ENCODE peak calls at places on chromosomes 7 and 10, in five cellular contexts. One of them, this sample, is unnamed.

GRCh38 chr10:97726636-97727178 is 10.2 kb upstream of the ZFYVE27 start:
- DNase-seq in stomach: no peak
- DNase-seq in SK-N-SH: no peak
- DNase-seq in HCT116: no peak
- DNase-seq in suprapubic skin: no peak
- DNase-seq in this sample: no peak

GRCh38 chr7:24879281-24879680 is 100.7 kb downstream of the OSBPL3 start:
- DNase-seq in stomach: no peak
- DNase-seq in suprapubic skin: no peak
- DNase-seq in SK-N-SH: no peak
- DNase-seq in HCT116: no peak
- DNase-seq in this sample: no peak

GRCh38 chr10:1036341-1036791 is 10.7 kb upstream of the IDI2 start:
- DNase-seq in suprapubic skin: no peak
- DNase-seq in stomach: no peak
- DNase-seq in HCT116: no peak
- DNase-seq in SK-N-SH: no peak
- DNase-seq in this sample: no peak

GRCh38 chr7:128236924-128237586 is 4.0 kb upstream of the LEP start:
- DNase-seq in SK-N-SH: no peak
- DNase-seq in suprapubic skin: no peak
- DNase-seq in HCT116: no peak
- DNase-seq in stomach: no peak
- DNase-seq in this sample: no peak

GRCh38 chr7:118872568-118872967 is 648.1 kb downstream of the ANKRD7 start:
- DNase-seq in suprapubic skin: no peak
- DNase-seq in stomach: no peak
- DNase-seq in HCT116: peak
- DNase-seq in SK-N-SH: no peak
- DNase-seq in this sample: no peak

GRCh38 chr10:31261502-31262311 is 57.3 kb upstream of the ZEB1 start:
- DNase-seq in HCT116: no peak
- DNase-seq in SK-N-SH: no peak
- DNase-seq in suprapubic skin: no peak
- DNase-seq in stomach: no peak
- DNase-seq in this sample: no peak

GRCh38 chr10:5971315-5971832 is 6.0 kb downstream of the IL15RA start:
- DNase-seq in stomach: peak
- DNase-seq in SK-N-SH: no peak
- DNase-seq in suprapubic skin: peak
- DNase-seq in HCT116: no peak
- DNase-seq in this sample: no peak

GRCh38 chr7:23787272-23787671 is 77.3 kb downstream of the STK31 start:
- DNase-seq in HCT116: no peak
- DNase-seq in suprapubic skin: no peak
- DNase-seq in SK-N-SH: no peak
- DNase-seq in stomach: no peak
- DNase-seq in this sample: no peak

GRCh38 chr7:91287685-91288084 is 23.5 kb downstream of the FZD1 start:
- DNase-seq in HCT116: no peak
- DNase-seq in stomach: no peak
- DNase-seq in SK-N-SH: no peak
- DNase-seq in suprapubic skin: no peak
- DNase-seq in this sample: no peak

GRCh38 chr10:79245539-79246208 is 101.6 kb upstream of the PPIF start:
- DNase-seq in SK-N-SH: no peak
- DNase-seq in HCT116: no peak
- DNase-seq in stomach: no peak
- DNase-seq in suprapubic skin: no peak
- DNase-seq in this sample: no peak
- TF ChIP-seq POLR2AphosphoS5 in SK-N-SH: no peak
- TF ChIP-seq POLR2AphosphoS5 in HCT116: no peak
- TF ChIP-seq POLR2AphosphoS5 in stomach: no peak
- TF ChIP-seq POLR2AphosphoS5 in suprapubic skin: no peak
- TF ChIP-seq POLR2AphosphoS5 in this sample: no peak

GRCh38 chr7:101945034-101945758 is 127.8 kb downstream of the CUX1 start:
- DNase-seq in HCT116: no peak
- DNase-seq in SK-N-SH: no peak
- DNase-seq in stomach: no peak
- DNase-seq in suprapubic skin: no peak
- DNase-seq in this sample: no peak
- TF ChIP-seq POLR2AphosphoS5 in HCT116: no peak
- TF ChIP-seq POLR2AphosphoS5 in SK-N-SH: no peak
- TF ChIP-seq POLR2AphosphoS5 in stomach: no peak
- TF ChIP-seq POLR2AphosphoS5 in suprapubic skin: no peak
- TF ChIP-seq POLR2AphosphoS5 in this sample: no peak

GRCh38 chr7:151552352-151553028 is 32.8 kb upstream of the RHEB start:
- DNase-seq in HCT116: no peak
- DNase-seq in SK-N-SH: no peak
- DNase-seq in stomach: peak
- DNase-seq in suprapubic skin: no peak
- DNase-seq in this sample: no peak
- TF ChIP-seq POLR2AphosphoS5 in HCT116: no peak
- TF ChIP-seq POLR2AphosphoS5 in SK-N-SH: no peak
- TF ChIP-seq POLR2AphosphoS5 in stomach: peak
- TF ChIP-seq POLR2AphosphoS5 in suprapubic skin: peak
- TF ChIP-seq POLR2AphosphoS5 in this sample: no peak

GRCh38 chr7:74479961-74480829 is 26.5 kb downstream of the GTF2IRD1 start:
- DNase-seq in SK-N-SH: peak
- DNase-seq in HCT116: no peak
- DNase-seq in stomach: peak
- DNase-seq in suprapubic skin: peak
- DNase-seq in this sample: peak
- TF ChIP-seq POLR2AphosphoS5 in SK-N-SH: peak
- TF ChIP-seq POLR2AphosphoS5 in HCT116: no peak
- TF ChIP-seq POLR2AphosphoS5 in stomach: peak
- TF ChIP-seq POLR2AphosphoS5 in suprapubic skin: no peak
- TF ChIP-seq POLR2AphosphoS5 in this sample: no peak

DNA sequence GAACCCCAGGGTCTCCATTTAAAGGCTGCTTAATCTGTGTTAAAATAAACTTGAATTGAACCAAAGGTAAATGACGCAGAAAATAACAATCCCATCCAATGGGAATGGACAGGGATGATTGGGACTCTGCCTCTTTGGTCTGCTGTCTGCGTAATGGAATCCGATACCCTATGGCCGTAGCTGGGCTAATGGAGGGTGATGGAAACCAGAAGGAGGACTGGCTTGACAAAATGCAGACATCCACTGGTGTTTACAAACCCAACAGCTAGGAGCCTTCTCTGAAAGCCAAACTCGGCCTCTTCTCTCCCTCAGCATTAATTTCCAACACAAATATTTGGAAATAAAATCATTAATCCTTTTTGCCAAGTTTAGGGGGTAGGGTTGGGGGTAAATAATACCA is 162.2 kb upstream of the CHST15 start:
- DNase-seq in HCT116: no peak
- DNase-seq in suprapubic skin: no peak
- DNase-seq in stomach: no peak
- DNase-seq in SK-N-SH: peak
- DNase-seq in this sample: no peak
- TF ChIP-seq POLR2AphosphoS5 in HCT116: no peak
- TF ChIP-seq POLR2AphosphoS5 in suprapubic skin: no peak
- TF ChIP-seq POLR2AphosphoS5 in stomach: no peak
- TF ChIP-seq POLR2AphosphoS5 in SK-N-SH: no peak
- TF ChIP-seq POLR2AphosphoS5 in this sample: no peak

DNA sequence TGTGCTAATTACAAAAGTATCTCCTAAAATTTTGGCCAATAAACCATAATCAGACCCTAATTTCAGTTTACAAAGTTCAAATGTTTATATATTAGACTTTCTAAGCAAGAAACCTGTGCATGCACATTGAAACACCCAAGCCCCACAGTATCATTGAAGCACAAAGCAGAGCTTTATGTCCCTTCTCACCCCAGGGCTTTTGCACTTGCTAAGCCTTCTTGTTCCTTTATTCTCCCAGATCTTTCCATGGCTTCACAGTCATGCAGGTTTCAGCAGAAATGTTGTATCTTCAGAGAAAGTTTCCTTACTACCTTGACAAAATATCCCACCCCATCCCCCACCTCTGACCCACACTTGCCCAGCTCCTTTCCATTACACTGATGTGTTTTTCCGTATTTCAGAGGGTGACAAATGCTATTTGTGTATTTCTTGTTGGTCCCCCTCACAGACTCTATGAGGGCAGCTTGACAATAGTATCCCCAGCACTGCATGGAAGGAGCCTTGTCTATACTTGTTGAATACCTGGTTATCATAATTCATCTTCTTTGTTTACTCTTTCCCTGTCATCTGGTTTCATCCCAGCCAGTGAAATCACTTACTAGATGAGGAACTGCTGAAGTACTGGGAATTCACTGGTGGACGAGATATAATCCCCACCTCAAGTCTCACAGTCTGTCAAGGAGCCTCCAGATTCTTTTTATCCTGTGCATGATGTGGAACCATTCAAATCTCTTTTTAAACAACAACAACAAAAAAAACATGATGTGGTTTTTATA is 24.0 kb upstream of the PCGF5 start:
- DNase-seq in SK-N-SH: no peak
- DNase-seq in HCT116: no peak
- DNase-seq in stomach: no peak
- DNase-seq in suprapubic skin: no peak
- DNase-seq in this sample: no peak
- TF ChIP-seq POLR2AphosphoS5 in SK-N-SH: no peak
- TF ChIP-seq POLR2AphosphoS5 in HCT116: no peak
- TF ChIP-seq POLR2AphosphoS5 in stomach: no peak
- TF ChIP-seq POLR2AphosphoS5 in suprapubic skin: no peak
- TF ChIP-seq POLR2AphosphoS5 in this sample: no peak

GRCh38 chr7:55192718-55193117 is 172.4 kb upstream of the LANCL2 start:
- DNase-seq in SK-N-SH: peak
- DNase-seq in HCT116: no peak
- DNase-seq in suprapubic skin: no peak
- DNase-seq in stomach: no peak
- DNase-seq in this sample: no peak
- TF ChIP-seq POLR2AphosphoS5 in SK-N-SH: peak
- TF ChIP-seq POLR2AphosphoS5 in HCT116: no peak
- TF ChIP-seq POLR2AphosphoS5 in suprapubic skin: no peak
- TF ChIP-seq POLR2AphosphoS5 in stomach: no peak
- TF ChIP-seq POLR2AphosphoS5 in this sample: no peak

DNA sequence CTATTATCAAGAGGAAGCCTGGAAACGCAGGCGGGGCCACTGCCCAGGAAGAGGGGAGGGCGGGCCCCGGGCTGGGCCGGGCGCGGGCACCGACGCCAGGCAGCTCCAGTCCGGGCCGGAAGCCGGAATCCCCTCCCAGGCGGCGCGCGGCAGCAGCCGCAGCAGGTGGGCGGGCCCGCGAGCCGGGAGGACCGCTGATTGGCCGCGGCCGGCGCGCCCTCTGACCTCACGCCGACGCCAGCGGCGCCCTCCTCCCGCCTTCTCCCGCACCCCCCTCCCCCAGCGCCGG is 438 bp downstream of the BCL7B start:
- DNase-seq in HCT116: peak
- DNase-seq in suprapubic skin: peak
- DNase-seq in stomach: peak
- DNase-seq in SK-N-SH: peak
- DNase-seq in this sample: peak
- TF ChIP-seq POLR2AphosphoS5 in HCT116: peak
- TF ChIP-seq POLR2AphosphoS5 in suprapubic skin: no peak
- TF ChIP-seq POLR2AphosphoS5 in stomach: no peak
- TF ChIP-seq POLR2AphosphoS5 in SK-N-SH: no peak
- TF ChIP-seq POLR2AphosphoS5 in this sample: no peak

DNA sequence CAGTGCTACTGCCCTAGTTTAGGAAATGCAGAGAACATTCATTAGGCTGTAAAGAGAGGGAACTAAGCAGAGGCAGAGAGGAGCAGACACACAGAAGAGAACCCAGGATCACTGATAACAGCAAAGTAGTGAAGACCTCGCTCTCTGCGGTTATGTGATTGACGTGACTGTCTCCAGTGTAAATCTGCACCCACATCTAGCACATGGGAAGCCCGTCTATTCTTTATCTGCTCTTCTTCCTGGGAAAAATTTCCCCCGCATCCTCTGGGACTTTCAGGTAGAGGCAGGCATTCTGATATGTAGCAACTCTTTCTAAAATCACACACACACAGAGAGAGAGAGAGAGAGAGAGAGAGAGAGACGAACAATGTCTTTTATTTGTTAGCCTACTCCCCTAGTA is 699.6 kb downstream of the GRID1 start:
- DNase-seq in SK-N-SH: no peak
- DNase-seq in stomach: no peak
- DNase-seq in HCT116: no peak
- DNase-seq in suprapubic skin: no peak
- DNase-seq in this sample: no peak
- TF ChIP-seq POLR2AphosphoS5 in SK-N-SH: no peak
- TF ChIP-seq POLR2AphosphoS5 in stomach: no peak
- TF ChIP-seq POLR2AphosphoS5 in HCT116: no peak
- TF ChIP-seq POLR2AphosphoS5 in suprapubic skin: no peak
- TF ChIP-seq POLR2AphosphoS5 in this sample: no peak

This sample was measured in GM12891.